ENCODE peak calls at places on chromosome 10, in eight cellular contexts. N, P, F, T, J, G, R and K are unnamed samples.

GRCh38 chr10:23194966-23195845 is 3.1 kb downstream of the PTF1A start:
- DNase-seq in J (no peak), P (no peak), R (no peak), G (no peak), F (no peak), T (no peak), N (no peak), K (no peak)

GRCh38 chr10:79475877-79476276 is 30.5 kb upstream of the ZCCHC24 start:
- DNase-seq in G (no peak), J (no peak), N (no peak), F (no peak), P (no peak), T (no peak), R (no peak), K (no peak)

GRCh38 chr10:59991661-59992060 is 85.3 kb upstream of the CCDC6 start:
- DNase-seq in N (peak), J (peak), P (peak), F (no peak), G (peak), R (no peak), T (no peak), K (peak)

GRCh38 chr10:17961551-17962422 is 10.1 kb downstream of the SLC39A12 start:
- DNase-seq in F (peak), G (no peak), T (no peak), R (peak), N (no peak), P (no peak), J (peak), K (peak)

GRCh38 chr10:63115732-63116383 is 17.3 kb upstream of the NRBF2 start:
- DNase-seq in F (no peak), P (no peak), R (peak), J (no peak), T (peak), G (no peak), N (no peak), K (peak)

GRCh38 chr10:66888237-66888636 is 37.6 kb upstream of the LRRTM3 start:
- DNase-seq in F (no peak), T (no peak), G (no peak), N (no peak), R (no peak), J (no peak), P (no peak), K (no peak)

GRCh38 chr10:71396714-71397339 is at the start of gene CDH23:
- DNase-seq in F (peak), R (no peak), T (no peak), P (no peak), J (no peak), N (peak), G (no peak), K (no peak)

GRCh38 chr10:69802424-69803161 is 887 bp downstream of the COL13A1 start:
- DNase-seq in T (no peak), F (peak), N (peak), R (peak), J (no peak), G (no peak), P (no peak), K (no peak)

GRCh38 chr10:7895699-7896090 is 77.4 kb downstream of the TAF3 start:
- DNase-seq in R (no peak), J (no peak), T (no peak), P (no peak), F (no peak), G (no peak), N (no peak), K (peak)

GRCh38 chr10:89250814-89251416 is 660 bp downstream of the LIPA start:
- DNase-seq in G (no peak), F (no peak), T (peak), N (peak), P (peak), R (no peak), J (no peak), K (no peak)

GRCh38 chr10:13803566-13804554 is 217.1 kb downstream of the PRPF18 start:
- DNase-seq in F (no peak), T (no peak), G (no peak), R (no peak), J (peak), N (no peak), P (no peak), K (no peak)

GRCh38 chr10:33201971-33202370 is 132.5 kb downstream of the NRP1 start:
- DNase-seq in N (no peak), P (no peak), G (no peak), T (no peak), R (no peak), J (no peak), F (no peak), K (no peak)

GRCh38 chr10:108362956-108363355 is 1198.5 kb upstream of the SORCS1 start:
- DNase-seq in N (no peak), R (no peak), P (no peak), F (no peak), J (no peak), G (no peak), T (no peak), K (peak)

GRCh38 chr10:89235073-89235798 is 16.3 kb downstream of the LIPA start:
- DNase-seq in F (no peak), R (peak), N (no peak), T (no peak), J (no peak), P (no peak), G (no peak), K (no peak)

GRCh38 chr10:90111671-90112070 is 410.3 kb downstream of the KIF20B start:
- DNase-seq in J (peak), G (no peak), F (no peak), N (no peak), P (no peak), R (no peak), T (no peak), K (no peak)

GRCh38 chr10:71326464-71326881 is 7.4 kb downstream of the SLC29A3 start:
- DNase-seq in R (no peak), P (no peak), J (no peak), N (no peak), F (no peak), G (peak), T (no peak), K (no peak)

GRCh38 chr10:33143160-33143728 is 185.2 kb upstream of the ITGB1 start:
- DNase-seq in N (no peak), R (peak), J (peak), T (no peak), P (no peak), G (no peak), F (peak), K (no peak)

GRCh38 chr10:89262331-89263020 is 10.9 kb upstream of the LIPA start:
- DNase-seq in N (no peak), F (no peak), J (no peak), R (no peak), G (no peak), T (no peak), P (no peak), K (no peak)

GRCh38 chr10:63197304-63198092 is 64.4 kb downstream of the NRBF2 start:
- DNase-seq in G (no peak), P (no peak), N (no peak), F (no peak), T (no peak), R (peak), J (no peak), K (no peak)

GRCh38 chr10:70379581-70380176 is 2.7 kb downstream of the LRRC20 start:
- DNase-seq in T (peak), F (no peak), N (peak), J (no peak), G (peak), P (peak), R (no peak), K (peak)

GRCh38 chr10:24469993-24470392 is 253.7 kb downstream of the ARHGAP21 start:
- DNase-seq in N (peak), P (no peak), F (no peak), G (no peak), T (no peak), R (no peak), J (no peak), K (no peak)